ENCODE peak calls at places on chromosome 7, in seven cellular contexts. V is GM23248, B is OCI-LY7, K is neural progenitor cell, U is HCT116, E is hepatocyte, C is GM23338. P is an unnamed sample.

GRCh38 chr7:116574025-116574822 is 49.4 kb downstream of the CAV1 start:
- DNase-seq in V (peak; percentile 57), B (peak; percentile 8), K (no peak), U (no peak), E (no peak), C (no peak), P (no peak)

GRCh38 chr7:104972510-104972909 is 41.5 kb upstream of the KMT2E start:
- DNase-seq in V (peak; percentile 84), B (no peak), K (no peak), U (no peak), E (no peak), C (no peak), P (no peak)

GRCh38 chr7:154868901-154869300 is 134.0 kb downstream of the PAXIP1 start:
- DNase-seq in V (no peak), B (no peak), K (peak; percentile 68), U (no peak), E (peak; percentile 65), C (no peak), P (no peak)

GRCh38 chr7:149067869-149068268 is 22.6 kb downstream of the ZNF786 start:
- DNase-seq in V (no peak), B (peak; percentile 39), K (no peak), U (no peak), E (no peak), C (peak; percentile 50), P (peak; percentile 8)

GRCh38 chr7:31192996-31193395 is 140.9 kb downstream of the ADCYAP1R1 start:
- DNase-seq in V (peak; percentile 71), B (no peak), K (peak; percentile 94), U (peak; percentile 36), E (peak; percentile 84), C (peak; percentile 94), P (peak; percentile 73)

GRCh38 chr7:6478186-6478585 is 30.4 kb upstream of the DAGLB start:
- DNase-seq in V (no peak), B (peak; percentile 18), K (no peak), U (no peak), E (no peak), C (no peak), P (no peak)

GRCh38 chr7:106421181-106421762 is 136.5 kb upstream of the NAMPT start:
- DNase-seq in V (peak; percentile 89), B (no peak), K (no peak), U (no peak), E (peak; percentile 72), C (no peak), P (no peak)

GRCh38 chr7:153188161-153188560 is 428.6 kb downstream of the ACTR3B start:
- DNase-seq in V (no peak), B (no peak), K (no peak), U (no peak), E (no peak), C (no peak), P (no peak)

GRCh38 chr7:74021546-74022320 is 6.2 kb upstream of the ELN start:
- DNase-seq in V (no peak), B (no peak), K (no peak), U (no peak), E (no peak), C (peak; percentile 21), P (no peak)

GRCh38 chr7:127486654-127487053 is 94.1 kb upstream of the ZNF800 start:
- DNase-seq in V (peak; percentile 18), B (no peak), K (peak; percentile 4), U (no peak), E (no peak), C (peak; percentile 47), P (peak; percentile 54)

GRCh38 chr7:86469680-86470295 is 173.9 kb upstream of the GRM3 start:
- DNase-seq in V (peak; percentile 82), B (peak; percentile 91), K (peak; percentile 93), U (peak; percentile 78), E (peak; percentile 89), C (peak; percentile 96), P (peak; percentile 84)

GRCh38 chr7:65477326-65477725 is 103.7 kb downstream of the ZNF92 start:
- DNase-seq in V (peak; percentile 23), B (peak; percentile 60), K (peak; percentile 72), U (peak; percentile 46), E (peak; percentile 39), C (peak; percentile 91), P (peak; percentile 50)

GRCh38 chr7:70092314-70093303 is 494.3 kb downstream of the AUTS2 start:
- DNase-seq in V (no peak), B (no peak), K (no peak), U (no peak), E (peak; percentile 65), C (no peak), P (no peak)

GRCh38 chr7:36367561-36367889 is 22.1 kb upstream of the ANLN start:
- DNase-seq in V (no peak), B (no peak), K (no peak), U (no peak), E (no peak), C (no peak), P (peak; percentile 10)

GRCh38 chr7:50721160-50721559 is 61.5 kb downstream of the GRB10 start:
- DNase-seq in V (no peak), B (no peak), K (peak; percentile 35), U (no peak), E (no peak), C (no peak), P (no peak)

GRCh38 chr7:136018104-136018503 is 40.9 kb upstream of the MTPN start:
- DNase-seq in V (peak; percentile 66), B (no peak), K (no peak), U (no peak), E (no peak), C (no peak), P (peak; percentile 12)

GRCh38 chr7:65239707-65240352 is 133.8 kb upstream of the ZNF92 start:
- DNase-seq in V (peak; percentile 23), B (no peak), K (peak; percentile 82), U (no peak), E (peak; percentile 60), C (peak; percentile 67), P (peak; percentile 31)

GRCh38 chr7:74051629-74052410 is 23.8 kb downstream of the ELN start:
- DNase-seq in V (no peak), B (peak; percentile 52), K (peak; percentile 66), U (peak; percentile 34), E (peak; percentile 63), C (peak; percentile 88), P (peak; percentile 67)

GRCh38 chr7:139118803-139119485 is 9.4 kb upstream of the ZC3HAV1 start:
- DNase-seq in V (no peak), B (peak; percentile 60), K (no peak), U (no peak), E (peak; percentile 46), C (no peak), P (no peak)

GRCh38 chr7:30657131-30657530 is 25.1 kb downstream of the CRHR2 start:
- DNase-seq in V (no peak), B (no peak), K (no peak), U (no peak), E (no peak), C (no peak), P (no peak)

GRCh38 chr7:24750441-24751055 is 6.7 kb downstream of the GSDME start:
- DNase-seq in V (no peak), B (no peak), K (no peak), U (no peak), E (no peak), C (no peak), P (no peak)

GRCh38 chr7:47622946-47623640 is 41.2 kb upstream of the TNS3 start:
- DNase-seq in V (peak; percentile 92), B (no peak), K (no peak), U (no peak), E (peak; percentile 85), C (no peak), P (peak; percentile 25)

GRCh38 chr7:102275123-102275703 is 11.5 kb upstream of the SH2B2 start:
- DNase-seq in V (no peak), B (no peak), K (no peak), U (no peak), E (no peak), C (no peak), P (no peak)

GRCh38 chr7:84455788-84456187 is 261.2 kb upstream of the SEMA3A start:
- DNase-seq in V (peak; percentile 31), B (no peak), K (no peak), U (no peak), E (no peak), C (no peak), P (peak; percentile 22)

GRCh38 chr7:29987821-29988317 is 1.7 kb downstream of the SCRN1 start:
- DNase-seq in V (peak; percentile 89), B (peak; percentile 27), K (peak; percentile 21), U (peak; percentile 89), E (peak; percentile 68), C (peak; percentile 61), P (peak; percentile 94)

GRCh38 chr7:88256906-88257305 is 37.1 kb upstream of the SRI start:
- DNase-seq in V (no peak), B (no peak), K (no peak), U (no peak), E (no peak), C (no peak), P (peak; percentile 46)

GRCh38 chr7:101166909-101167644 is 1.7 kb upstream of the VGF start:
- DNase-seq in V (no peak), B (no peak), K (peak; percentile 79), U (no peak), E (peak; percentile 50), C (peak; percentile 98), P (no peak)
- H2AFZ ChIP-seq in V (no peak overlapping the region), B (no peak overlapping the region), K (no peak overlapping the region), U (no peak overlapping the region), E (no peak overlapping the region), C (peak overlapping the region; percentile 81), P (no peak overlapping the region)

GRCh38 chr7:96026606-96027005 is 254.3 kb downstream of the DYNC1I1 start:
- DNase-seq in V (peak; percentile 42), B (no peak), K (no peak), U (no peak), E (no peak), C (no peak), P (peak; percentile 26)
- TF ChIP-seq EZH2phosphoT487 in V (no peak), B (no peak), K (no peak), U (no peak), E (no peak), C (no peak), P (no peak)

GRCh38 chr7:20320786-20321185 is 9.9 kb upstream of the ITGB8 start:
- DNase-seq in V (no peak), B (no peak), K (no peak), U (no peak), E (no peak), C (no peak), P (no peak)

GRCh38 chr7:20320322-20320721 is 10.4 kb upstream of the ITGB8 start:
- DNase-seq in V (no peak), B (no peak), K (no peak), U (no peak), E (no peak), C (no peak), P (no peak)

GRCh38 chr7:20317413-20317812 is 13.3 kb upstream of the ITGB8 start:
- DNase-seq in V (no peak), B (no peak), K (no peak), U (no peak), E (no peak), C (no peak), P (no peak)

GRCh38 chr7:20316706-20317105 is 14.0 kb upstream of the ITGB8 start:
- DNase-seq in V (no peak), B (no peak), K (no peak), U (no peak), E (no peak), C (no peak), P (no peak)

GRCh38 chr7:20318933-20319332 is 11.8 kb upstream of the ITGB8 start:
- DNase-seq in V (no peak), B (no peak), K (no peak), U (no peak), E (no peak), C (no peak), P (no peak)
- H2AFZ ChIP-seq in V (no peak overlapping the region), B (no peak overlapping the region), K (no peak overlapping the region), U (no peak overlapping the region), E (no peak overlapping the region), C (peak overlapping the region; percentile 1), P (no peak overlapping the region)

GRCh38 chr7:220151-220841 is 27.9 kb downstream of the FAM20C start:
- DNase-seq in V (peak; percentile 23), B (no peak), K (peak; percentile 67), U (no peak), E (no peak), C (peak; percentile 81), P (no peak)
- TF ChIP-seq EZH2phosphoT487 in V (no peak), B (no peak), K (no peak), U (no peak), E (no peak), C (no peak), P (no peak)